ENCODE peak calls at places on chromosomes 16 and 17, in seven cellular contexts. One of them, this sample, is unnamed.

GRCh38 chr17:60641126-60641525 is 36.5 kb upstream of the BCAS3 start:
- DNase-seq in activated naive CD4-positive, alpha-beta T cell: no peak
- DNase-seq in effector memory CD4-positive, alpha-beta T cell: no peak
- DNase-seq in astrocyte of the spinal cord: no peak
- DNase-seq in H54: no peak
- DNase-seq in GM10248: no peak
- DNase-seq in left colon: no peak
- DNase-seq in this sample: no peak

GRCh38 chr16:30371248-30371816 is 1.0 kb upstream of the TBC1D10B start:
- DNase-seq in left colon: no peak
- DNase-seq in GM10248: no peak
- DNase-seq in activated naive CD4-positive, alpha-beta T cell: no peak
- DNase-seq in effector memory CD4-positive, alpha-beta T cell: no peak
- DNase-seq in astrocyte of the spinal cord: no peak
- DNase-seq in H54: no peak
- DNase-seq in this sample: no peak

GRCh38 chr17:32021618-32021955 is 14.4 kb downstream of the LRRC37B start:
- DNase-seq in H54: no peak
- DNase-seq in left colon: no peak
- DNase-seq in GM10248: no peak
- DNase-seq in activated naive CD4-positive, alpha-beta T cell: no peak
- DNase-seq in astrocyte of the spinal cord: no peak
- DNase-seq in effector memory CD4-positive, alpha-beta T cell: no peak
- DNase-seq in this sample: no peak

GRCh38 chr16:27520982-27521673 is 28.6 kb downstream of the GTF3C1 start:
- DNase-seq in left colon: no peak
- DNase-seq in astrocyte of the spinal cord: peak; percentile 53
- DNase-seq in H54: no peak
- DNase-seq in GM10248: no peak
- DNase-seq in activated naive CD4-positive, alpha-beta T cell: no peak
- DNase-seq in effector memory CD4-positive, alpha-beta T cell: no peak
- DNase-seq in this sample: no peak

GRCh38 chr17:68383443-68384321 is 73.6 kb downstream of the WIPI1 start:
- DNase-seq in left colon: no peak
- DNase-seq in H54: no peak
- DNase-seq in astrocyte of the spinal cord: peak; percentile 82
- DNase-seq in activated naive CD4-positive, alpha-beta T cell: no peak
- DNase-seq in GM10248: no peak
- DNase-seq in effector memory CD4-positive, alpha-beta T cell: no peak
- DNase-seq in this sample: no peak

GRCh38 chr16:81630632-81631026 is 148.5 kb upstream of the PLCG2 start:
- DNase-seq in GM10248: no peak
- DNase-seq in left colon: no peak
- DNase-seq in effector memory CD4-positive, alpha-beta T cell: no peak
- DNase-seq in astrocyte of the spinal cord: no peak
- DNase-seq in activated naive CD4-positive, alpha-beta T cell: no peak
- DNase-seq in H54: no peak
- DNase-seq in this sample: no peak

GRCh38 chr17:75571197-75571884 is 16.3 kb upstream of the MYO15B start:
- DNase-seq in astrocyte of the spinal cord: no peak
- DNase-seq in effector memory CD4-positive, alpha-beta T cell: no peak
- DNase-seq in left colon: no peak
- DNase-seq in H54: no peak
- DNase-seq in activated naive CD4-positive, alpha-beta T cell: no peak
- DNase-seq in GM10248: peak; percentile 91
- DNase-seq in this sample: no peak

GRCh38 chr17:31571124-31571892 is 179.8 kb downstream of the RAB11FIP4 start:
- DNase-seq in astrocyte of the spinal cord: peak; percentile 98
- DNase-seq in GM10248: no peak
- DNase-seq in effector memory CD4-positive, alpha-beta T cell: no peak
- DNase-seq in H54: peak; percentile 59
- DNase-seq in left colon: peak; percentile 41
- DNase-seq in activated naive CD4-positive, alpha-beta T cell: no peak
- DNase-seq in this sample: no peak

GRCh38 chr16:49472598-49472997 is 99.0 kb downstream of the C16orf78 start:
- DNase-seq in H54: no peak
- DNase-seq in GM10248: no peak
- DNase-seq in left colon: peak; percentile 2
- DNase-seq in activated naive CD4-positive, alpha-beta T cell: no peak
- DNase-seq in astrocyte of the spinal cord: no peak
- DNase-seq in effector memory CD4-positive, alpha-beta T cell: no peak
- DNase-seq in this sample: no peak

GRCh38 chr16:9331503-9331902 is 240.1 kb downstream of the HAPSTR1 start:
- DNase-seq in GM10248: no peak
- DNase-seq in effector memory CD4-positive, alpha-beta T cell: no peak
- DNase-seq in astrocyte of the spinal cord: no peak
- DNase-seq in activated naive CD4-positive, alpha-beta T cell: no peak
- DNase-seq in left colon: no peak
- DNase-seq in H54: no peak
- DNase-seq in this sample: no peak

GRCh38 chr17:18129041-18129502 is 20.5 kb downstream of the MYO15A start:
- DNase-seq in GM10248: no peak
- DNase-seq in left colon: peak; percentile 28
- DNase-seq in activated naive CD4-positive, alpha-beta T cell: no peak
- DNase-seq in effector memory CD4-positive, alpha-beta T cell: no peak
- DNase-seq in astrocyte of the spinal cord: peak; percentile 49
- DNase-seq in H54: peak; percentile 100
- DNase-seq in this sample: no peak

GRCh38 chr17:71986886-71987285 is 133.9 kb upstream of the SOX9 start:
- DNase-seq in left colon: no peak
- DNase-seq in GM10248: no peak
- DNase-seq in effector memory CD4-positive, alpha-beta T cell: no peak
- DNase-seq in astrocyte of the spinal cord: peak; percentile 9
- DNase-seq in H54: no peak
- DNase-seq in activated naive CD4-positive, alpha-beta T cell: no peak
- DNase-seq in this sample: no peak

GRCh38 chr16:72972878-72973571 is 74.9 kb downstream of the ZFHX3 start:
- DNase-seq in astrocyte of the spinal cord: no peak
- DNase-seq in effector memory CD4-positive, alpha-beta T cell: no peak
- DNase-seq in H54: no peak
- DNase-seq in GM10248: no peak
- DNase-seq in left colon: no peak
- DNase-seq in activated naive CD4-positive, alpha-beta T cell: no peak
- DNase-seq in this sample: no peak

GRCh38 chr16:59593256-59593655 is 859.1 kb upstream of the GOT2 start:
- DNase-seq in astrocyte of the spinal cord: peak; percentile 50
- DNase-seq in effector memory CD4-positive, alpha-beta T cell: no peak
- DNase-seq in GM10248: no peak
- DNase-seq in H54: no peak
- DNase-seq in left colon: no peak
- DNase-seq in activated naive CD4-positive, alpha-beta T cell: no peak
- DNase-seq in this sample: no peak

GRCh38 chr16:17431904-17432625 is 38.7 kb downstream of the XYLT1 start:
- DNase-seq in astrocyte of the spinal cord: no peak
- DNase-seq in left colon: no peak
- DNase-seq in H54: no peak
- DNase-seq in GM10248: no peak
- DNase-seq in activated naive CD4-positive, alpha-beta T cell: no peak
- DNase-seq in effector memory CD4-positive, alpha-beta T cell: no peak
- DNase-seq in this sample: no peak

GRCh38 chr17:41619162-41619933 is 5.0 kb downstream of the KRT17 start:
- DNase-seq in GM10248: no peak
- DNase-seq in effector memory CD4-positive, alpha-beta T cell: no peak
- DNase-seq in activated naive CD4-positive, alpha-beta T cell: no peak
- DNase-seq in left colon: no peak
- DNase-seq in astrocyte of the spinal cord: no peak
- DNase-seq in H54: no peak
- DNase-seq in this sample: no peak

GRCh38 chr17:35314415-35315216 is 58.8 kb downstream of the SLFN11 start:
- DNase-seq in activated naive CD4-positive, alpha-beta T cell: no peak
- DNase-seq in astrocyte of the spinal cord: peak; percentile 2
- DNase-seq in effector memory CD4-positive, alpha-beta T cell: no peak
- DNase-seq in GM10248: no peak
- DNase-seq in H54: no peak
- DNase-seq in left colon: peak; percentile 4
- DNase-seq in this sample: no peak

GRCh38 chr17:45982791-45983613 is 16.0 kb upstream of the STH start:
- DNase-seq in GM10248: no peak
- DNase-seq in activated naive CD4-positive, alpha-beta T cell: no peak
- DNase-seq in effector memory CD4-positive, alpha-beta T cell: no peak
- DNase-seq in H54: no peak
- DNase-seq in astrocyte of the spinal cord: no peak
- DNase-seq in left colon: no peak
- DNase-seq in this sample: no peak

GRCh38 chr17:50687200-50688066 is 20.3 kb downstream of the ANKRD40 start:
- DNase-seq in H54: no peak
- DNase-seq in activated naive CD4-positive, alpha-beta T cell: no peak
- DNase-seq in left colon: no peak
- DNase-seq in effector memory CD4-positive, alpha-beta T cell: no peak
- DNase-seq in astrocyte of the spinal cord: peak; percentile 54
- DNase-seq in GM10248: no peak
- DNase-seq in this sample: no peak

GRCh38 chr17:64406321-64407200 is 15.9 kb upstream of the PECAM1 start:
- DNase-seq in effector memory CD4-positive, alpha-beta T cell: no peak
- DNase-seq in astrocyte of the spinal cord: no peak
- DNase-seq in H54: no peak
- DNase-seq in left colon: no peak
- DNase-seq in activated naive CD4-positive, alpha-beta T cell: no peak
- DNase-seq in GM10248: no peak
- DNase-seq in this sample: no peak

GRCh38 chr16:88920618-88921602 is 54.5 kb upstream of the PABPN1L start:
- DNase-seq in left colon: peak; percentile 69
- DNase-seq in astrocyte of the spinal cord: peak; percentile 40
- DNase-seq in effector memory CD4-positive, alpha-beta T cell: no peak
- DNase-seq in GM10248: peak; percentile 83
- DNase-seq in H54: peak; percentile 69
- DNase-seq in activated naive CD4-positive, alpha-beta T cell: no peak
- DNase-seq in this sample: no peak

GRCh38 chr16:30350134-30350871 is 4.8 kb downstream of the CD2BP2 start:
- DNase-seq in left colon: no peak
- DNase-seq in H54: no peak
- DNase-seq in GM10248: peak; percentile 78
- DNase-seq in astrocyte of the spinal cord: peak; percentile 40
- DNase-seq in effector memory CD4-positive, alpha-beta T cell: no peak
- DNase-seq in activated naive CD4-positive, alpha-beta T cell: no peak
- DNase-seq in this sample: no peak

GRCh38 chr17:47305302-47305923 is 18.3 kb upstream of the EFCAB13 start:
- DNase-seq in H54: peak; percentile 85
- DNase-seq in activated naive CD4-positive, alpha-beta T cell: no peak
- DNase-seq in astrocyte of the spinal cord: peak; percentile 92
- DNase-seq in GM10248: no peak
- DNase-seq in effector memory CD4-positive, alpha-beta T cell: no peak
- DNase-seq in left colon: no peak
- DNase-seq in this sample: no peak

GRCh38 chr16:19384656-19385055 is 33.0 kb upstream of the TMC5 start:
- DNase-seq in left colon: peak; percentile 72
- DNase-seq in activated naive CD4-positive, alpha-beta T cell: no peak
- DNase-seq in H54: no peak
- DNase-seq in effector memory CD4-positive, alpha-beta T cell: no peak
- DNase-seq in astrocyte of the spinal cord: no peak
- DNase-seq in GM10248: no peak
- DNase-seq in this sample: no peak

GRCh38 chr17:42023524-42024349 is 3.8 kb downstream of the NKIRAS2 start:
- DNase-seq in astrocyte of the spinal cord: no peak
- DNase-seq in left colon: peak; percentile 29
- DNase-seq in activated naive CD4-positive, alpha-beta T cell: no peak
- DNase-seq in GM10248: no peak
- DNase-seq in effector memory CD4-positive, alpha-beta T cell: no peak
- DNase-seq in H54: no peak
- DNase-seq in this sample: no peak

GRCh38 chr16:74261068-74261467 is 35.5 kb upstream of the PSMD7 start:
- DNase-seq in GM10248: no peak
- DNase-seq in astrocyte of the spinal cord: no peak
- DNase-seq in effector memory CD4-positive, alpha-beta T cell: no peak
- DNase-seq in activated naive CD4-positive, alpha-beta T cell: no peak
- DNase-seq in left colon: no peak
- DNase-seq in H54: no peak
- DNase-seq in this sample: no peak

GRCh38 chr16:10589106-10589505 is 8.7 kb upstream of the EMP2 start:
- DNase-seq in astrocyte of the spinal cord: no peak
- DNase-seq in H54: no peak
- DNase-seq in effector memory CD4-positive, alpha-beta T cell: no peak
- DNase-seq in activated naive CD4-positive, alpha-beta T cell: no peak
- DNase-seq in left colon: no peak
- DNase-seq in GM10248: no peak
- DNase-seq in this sample: no peak

GRCh38 chr17:35865412-35866355 is 3.0 kb downstream of the HEATR9 start:
- DNase-seq in effector memory CD4-positive, alpha-beta T cell: no peak
- DNase-seq in activated naive CD4-positive, alpha-beta T cell: no peak
- DNase-seq in GM10248: no peak
- DNase-seq in left colon: no peak
- DNase-seq in H54: no peak
- DNase-seq in astrocyte of the spinal cord: peak; percentile 50
- DNase-seq in this sample: no peak

GRCh38 chr16:75464130-75464918 is at the start of gene TMEM170A:
- DNase-seq in effector memory CD4-positive, alpha-beta T cell: peak; percentile 96
- DNase-seq in activated naive CD4-positive, alpha-beta T cell: peak; percentile 98
- DNase-seq in astrocyte of the spinal cord: peak; percentile 99
- DNase-seq in H54: peak; percentile 97
- DNase-seq in GM10248: peak; percentile 97
- DNase-seq in left colon: peak; percentile 100
- DNase-seq in this sample: peak; percentile 96

GRCh38 chr17:20189322-20189721 is 180.2 kb downstream of the SPECC1 start:
- DNase-seq in activated naive CD4-positive, alpha-beta T cell: no peak
- DNase-seq in GM10248: no peak
- DNase-seq in H54: peak; percentile 53
- DNase-seq in effector memory CD4-positive, alpha-beta T cell: no peak
- DNase-seq in left colon: no peak
- DNase-seq in astrocyte of the spinal cord: peak; percentile 50
- DNase-seq in this sample: no peak

GRCh38 chr17:47692137-47692894 is 1.6 kb upstream of the TBKBP1 start:
- DNase-seq in left colon: no peak
- DNase-seq in GM10248: no peak
- DNase-seq in H54: peak; percentile 4
- DNase-seq in effector memory CD4-positive, alpha-beta T cell: no peak
- DNase-seq in activated naive CD4-positive, alpha-beta T cell: no peak
- DNase-seq in astrocyte of the spinal cord: no peak
- DNase-seq in this sample: no peak

GRCh38 chr17:80035937-80036714 is at the start of gene CCDC40:
- DNase-seq in H54: peak; percentile 91
- DNase-seq in GM10248: peak; percentile 87
- DNase-seq in left colon: peak; percentile 87
- DNase-seq in astrocyte of the spinal cord: peak; percentile 70
- DNase-seq in activated naive CD4-positive, alpha-beta T cell: peak; percentile 27
- DNase-seq in effector memory CD4-positive, alpha-beta T cell: peak; percentile 66
- DNase-seq in this sample: peak; percentile 64

GRCh38 chr17:77312786-77313599 is 172.2 kb downstream of the SEC14L1 start:
- DNase-seq in activated naive CD4-positive, alpha-beta T cell: no peak
- DNase-seq in astrocyte of the spinal cord: peak; percentile 88
- DNase-seq in effector memory CD4-positive, alpha-beta T cell: no peak
- DNase-seq in left colon: peak; percentile 77
- DNase-seq in H54: no peak
- DNase-seq in GM10248: no peak
- DNase-seq in this sample: no peak

GRCh38 chr17:2782030-2782429 is 14.2 kb upstream of the RAP1GAP2 start:
- DNase-seq in GM10248: no peak
- DNase-seq in activated naive CD4-positive, alpha-beta T cell: no peak
- DNase-seq in left colon: no peak
- DNase-seq in H54: peak; percentile 60
- DNase-seq in effector memory CD4-positive, alpha-beta T cell: no peak
- DNase-seq in astrocyte of the spinal cord: peak; percentile 16
- DNase-seq in this sample: no peak